ENCODE peak calls at places on chromosomes 2 and 18, in eight cellular contexts. One of them, this sample, is unnamed.

GRCh38 chr2:101435011-101435862 is 39.7 kb downstream of the RFX8 start:
- DNase-seq in HCT116: no peak
- DNase-seq in GM23338: peak; percentile 75
- DNase-seq in PC-3: no peak
- DNase-seq in neural progenitor cell: peak; percentile 93
- DNase-seq in MM.1S: no peak
- DNase-seq in OCI-LY7: no peak
- DNase-seq in SK-N-SH: no peak
- DNase-seq in this sample: peak; percentile 36

GRCh38 chr2:43897492-43897891 is 58.7 kb downstream of the ABCG8 start:
- DNase-seq in HCT116: no peak
- DNase-seq in GM23338: no peak
- DNase-seq in PC-3: no peak
- DNase-seq in neural progenitor cell: no peak
- DNase-seq in MM.1S: no peak
- DNase-seq in OCI-LY7: no peak
- DNase-seq in SK-N-SH: no peak
- DNase-seq in this sample: no peak

GRCh38 chr2:197207608-197208007 is 103.0 kb downstream of the ANKRD44 start:
- DNase-seq in HCT116: no peak
- DNase-seq in GM23338: no peak
- DNase-seq in PC-3: no peak
- DNase-seq in neural progenitor cell: no peak
- DNase-seq in MM.1S: no peak
- DNase-seq in OCI-LY7: no peak
- DNase-seq in SK-N-SH: no peak
- DNase-seq in this sample: no peak

GRCh38 chr2:70089220-70089945 is 2.1 kb downstream of the PCBP1 start:
- DNase-seq in HCT116: no peak
- DNase-seq in GM23338: peak; percentile 76
- DNase-seq in PC-3: peak; percentile 23
- DNase-seq in neural progenitor cell: peak; percentile 56
- DNase-seq in MM.1S: peak; percentile 36
- DNase-seq in OCI-LY7: peak; percentile 87
- DNase-seq in SK-N-SH: peak; percentile 54
- DNase-seq in this sample: peak; percentile 48

GRCh38 chr2:200189964-200190363 is 116.5 kb upstream of the SPATS2L start:
- DNase-seq in HCT116: no peak
- DNase-seq in GM23338: no peak
- DNase-seq in PC-3: no peak
- DNase-seq in neural progenitor cell: no peak
- DNase-seq in MM.1S: no peak
- DNase-seq in OCI-LY7: no peak
- DNase-seq in SK-N-SH: no peak
- DNase-seq in this sample: no peak

GRCh38 chr2:213151437-213152064 is at the start of gene IKZF2:
- DNase-seq in HCT116: peak; percentile 60
- DNase-seq in GM23338: peak; percentile 89
- DNase-seq in PC-3: peak; percentile 86
- DNase-seq in neural progenitor cell: peak; percentile 96
- DNase-seq in MM.1S: peak; percentile 90
- DNase-seq in OCI-LY7: peak; percentile 95
- DNase-seq in SK-N-SH: peak; percentile 88
- DNase-seq in this sample: peak; percentile 95

GRCh38 chr2:73985318-73986084 is 791 bp downstream of the TET3 start:
- DNase-seq in HCT116: no peak
- DNase-seq in GM23338: peak; percentile 54
- DNase-seq in PC-3: peak; percentile 36
- DNase-seq in neural progenitor cell: peak; percentile 84
- DNase-seq in MM.1S: peak; percentile 48
- DNase-seq in OCI-LY7: peak; percentile 69
- DNase-seq in SK-N-SH: peak; percentile 90
- DNase-seq in this sample: peak; percentile 76

GRCh38 chr18:51236225-51236624 is 38.7 kb upstream of the MEX3C start:
- DNase-seq in HCT116: peak; percentile 31
- DNase-seq in GM23338: no peak
- DNase-seq in PC-3: peak; percentile 22
- DNase-seq in neural progenitor cell: no peak
- DNase-seq in MM.1S: no peak
- DNase-seq in OCI-LY7: no peak
- DNase-seq in SK-N-SH: no peak
- DNase-seq in this sample: peak; percentile 70

GRCh38 chr2:17539993-17540812 is at the start of gene VSNL1:
- DNase-seq in HCT116: peak; percentile 79
- DNase-seq in GM23338: peak; percentile 96
- DNase-seq in PC-3: no peak
- DNase-seq in neural progenitor cell: peak; percentile 98
- DNase-seq in MM.1S: peak; percentile 17
- DNase-seq in OCI-LY7: no peak
- DNase-seq in SK-N-SH: peak; percentile 96
- DNase-seq in this sample: peak; percentile 94

GRCh38 chr2:144510206-144510991 is 9.5 kb downstream of the ZEB2 start:
- DNase-seq in HCT116: no peak
- DNase-seq in GM23338: peak; percentile 92
- DNase-seq in PC-3: no peak
- DNase-seq in neural progenitor cell: peak; percentile 86
- DNase-seq in MM.1S: no peak
- DNase-seq in OCI-LY7: no peak
- DNase-seq in SK-N-SH: no peak
- DNase-seq in this sample: peak; percentile 30

GRCh38 chr18:25853716-25854465 is 236.5 kb downstream of the SS18 start:
- DNase-seq in HCT116: no peak
- DNase-seq in GM23338: no peak
- DNase-seq in PC-3: no peak
- DNase-seq in neural progenitor cell: no peak
- DNase-seq in MM.1S: no peak
- DNase-seq in OCI-LY7: no peak
- DNase-seq in SK-N-SH: no peak
- DNase-seq in this sample: peak; percentile 38

GRCh38 chr2:15031745-15032240 is 399.3 kb downstream of the LRATD1 start:
- DNase-seq in HCT116: no peak
- DNase-seq in GM23338: peak; percentile 35
- DNase-seq in PC-3: peak; percentile 28
- DNase-seq in neural progenitor cell: peak; percentile 41
- DNase-seq in MM.1S: no peak
- DNase-seq in OCI-LY7: peak; percentile 13
- DNase-seq in SK-N-SH: no peak
- DNase-seq in this sample: no peak

GRCh38 chr2:11305338-11305737 is 39.1 kb downstream of the ROCK2 start:
- DNase-seq in HCT116: no peak
- DNase-seq in GM23338: no peak
- DNase-seq in PC-3: no peak
- DNase-seq in neural progenitor cell: no peak
- DNase-seq in MM.1S: no peak
- DNase-seq in OCI-LY7: no peak
- DNase-seq in SK-N-SH: no peak
- DNase-seq in this sample: no peak

GRCh38 chr2:129444417-129445150 is 534.9 kb upstream of the RAB6C start:
- DNase-seq in HCT116: no peak
- DNase-seq in GM23338: no peak
- DNase-seq in PC-3: no peak
- DNase-seq in neural progenitor cell: no peak
- DNase-seq in MM.1S: no peak
- DNase-seq in OCI-LY7: no peak
- DNase-seq in SK-N-SH: no peak
- DNase-seq in this sample: no peak

GRCh38 chr2:25566094-25566493 is 107.3 kb downstream of the DTNB start:
- DNase-seq in HCT116: no peak
- DNase-seq in GM23338: no peak
- DNase-seq in PC-3: no peak
- DNase-seq in neural progenitor cell: no peak
- DNase-seq in MM.1S: no peak
- DNase-seq in OCI-LY7: peak; percentile 66
- DNase-seq in SK-N-SH: no peak
- DNase-seq in this sample: no peak

GRCh38 chr2:172021955-172022354 is 22.2 kb downstream of the METAP1D start:
- DNase-seq in HCT116: no peak
- DNase-seq in GM23338: peak; percentile 37
- DNase-seq in PC-3: no peak
- DNase-seq in neural progenitor cell: peak; percentile 32
- DNase-seq in MM.1S: no peak
- DNase-seq in OCI-LY7: no peak
- DNase-seq in SK-N-SH: no peak
- DNase-seq in this sample: no peak

GRCh38 chr2:10678225-10678624 is 11.6 kb downstream of the NOL10 start:
- DNase-seq in HCT116: no peak
- DNase-seq in GM23338: peak; percentile 11
- DNase-seq in PC-3: no peak
- DNase-seq in neural progenitor cell: no peak
- DNase-seq in MM.1S: no peak
- DNase-seq in OCI-LY7: no peak
- DNase-seq in SK-N-SH: no peak
- DNase-seq in this sample: no peak

GRCh38 chr2:135255208-135255607 is 203.1 kb downstream of the RAB3GAP1 start:
- DNase-seq in HCT116: no peak
- DNase-seq in GM23338: no peak
- DNase-seq in PC-3: no peak
- DNase-seq in neural progenitor cell: no peak
- DNase-seq in MM.1S: no peak
- DNase-seq in OCI-LY7: peak; percentile 87
- DNase-seq in SK-N-SH: no peak
- DNase-seq in this sample: no peak

GRCh38 chr18:11387880-11388279 is 221.5 kb upstream of the SLC35G4 start:
- DNase-seq in HCT116: peak; percentile 70
- DNase-seq in GM23338: peak; percentile 46
- DNase-seq in PC-3: peak; percentile 73
- DNase-seq in neural progenitor cell: peak; percentile 46
- DNase-seq in MM.1S: no peak
- DNase-seq in OCI-LY7: no peak
- DNase-seq in SK-N-SH: peak; percentile 42
- DNase-seq in this sample: peak; percentile 73

GRCh38 chr2:42913280-42913878 is 121.0 kb upstream of the HAAO start:
- DNase-seq in HCT116: no peak
- DNase-seq in GM23338: no peak
- DNase-seq in PC-3: no peak
- DNase-seq in neural progenitor cell: no peak
- DNase-seq in MM.1S: no peak
- DNase-seq in OCI-LY7: no peak
- DNase-seq in SK-N-SH: no peak
- DNase-seq in this sample: no peak

GRCh38 chr2:127083819-127084503 is 23.0 kb downstream of the BIN1 start:
- DNase-seq in HCT116: no peak
- DNase-seq in GM23338: no peak
- DNase-seq in PC-3: peak; percentile 37
- DNase-seq in neural progenitor cell: no peak
- DNase-seq in MM.1S: no peak
- DNase-seq in OCI-LY7: no peak
- DNase-seq in SK-N-SH: no peak
- DNase-seq in this sample: peak; percentile 82

GRCh38 chr2:218229239-218229638 is 12.2 kb downstream of the ARPC2 start:
- DNase-seq in HCT116: no peak
- DNase-seq in GM23338: no peak
- DNase-seq in PC-3: peak; percentile 84
- DNase-seq in neural progenitor cell: no peak
- DNase-seq in MM.1S: peak; percentile 85
- DNase-seq in OCI-LY7: peak; percentile 72
- DNase-seq in SK-N-SH: no peak
- DNase-seq in this sample: no peak

GRCh38 chr2:95274291-95275150 is at the start of gene PROM2:
- DNase-seq in HCT116: peak; percentile 27
- DNase-seq in GM23338: peak; percentile 89
- DNase-seq in PC-3: peak; percentile 90
- DNase-seq in neural progenitor cell: no peak
- DNase-seq in MM.1S: no peak
- DNase-seq in OCI-LY7: no peak
- DNase-seq in SK-N-SH: no peak
- DNase-seq in this sample: peak; percentile 53

GRCh38 chr2:150528861-150529801 is 41.7 kb upstream of the RND3 start:
- DNase-seq in HCT116: no peak
- DNase-seq in GM23338: peak; percentile 10
- DNase-seq in PC-3: peak; percentile 92
- DNase-seq in neural progenitor cell: peak; percentile 6
- DNase-seq in MM.1S: peak; percentile 63
- DNase-seq in OCI-LY7: no peak
- DNase-seq in SK-N-SH: no peak
- DNase-seq in this sample: peak; percentile 52

GRCh38 chr2:88099798-88100488 is 27.9 kb downstream of the FABP1 start:
- DNase-seq in HCT116: peak; percentile 41
- DNase-seq in GM23338: peak; percentile 97
- DNase-seq in PC-3: peak; percentile 26
- DNase-seq in neural progenitor cell: peak; percentile 93
- DNase-seq in MM.1S: no peak
- DNase-seq in OCI-LY7: no peak
- DNase-seq in SK-N-SH: peak; percentile 40
- DNase-seq in this sample: no peak

GRCh38 chr2:230738391-230738811 is 25.8 kb downstream of the CAB39 start:
- DNase-seq in HCT116: no peak
- DNase-seq in GM23338: no peak
- DNase-seq in PC-3: peak; percentile 23
- DNase-seq in neural progenitor cell: no peak
- DNase-seq in MM.1S: no peak
- DNase-seq in OCI-LY7: no peak
- DNase-seq in SK-N-SH: no peak
- DNase-seq in this sample: peak; percentile 30
- H3K27ac ChIP-seq in HCT116: no peak overlapping the region
- H3K27ac ChIP-seq in GM23338: peak overlapping the region; percentile 42
- H3K27ac ChIP-seq in PC-3: peak overlapping the region; percentile 95
- H3K27ac ChIP-seq in neural progenitor cell: no peak overlapping the region
- H3K27ac ChIP-seq in MM.1S: no peak overlapping the region
- H3K27ac ChIP-seq in OCI-LY7: no peak overlapping the region
- H3K27ac ChIP-seq in SK-N-SH: no peak overlapping the region
- H3K27ac ChIP-seq in this sample: peak overlapping the region; percentile 87

DNA sequence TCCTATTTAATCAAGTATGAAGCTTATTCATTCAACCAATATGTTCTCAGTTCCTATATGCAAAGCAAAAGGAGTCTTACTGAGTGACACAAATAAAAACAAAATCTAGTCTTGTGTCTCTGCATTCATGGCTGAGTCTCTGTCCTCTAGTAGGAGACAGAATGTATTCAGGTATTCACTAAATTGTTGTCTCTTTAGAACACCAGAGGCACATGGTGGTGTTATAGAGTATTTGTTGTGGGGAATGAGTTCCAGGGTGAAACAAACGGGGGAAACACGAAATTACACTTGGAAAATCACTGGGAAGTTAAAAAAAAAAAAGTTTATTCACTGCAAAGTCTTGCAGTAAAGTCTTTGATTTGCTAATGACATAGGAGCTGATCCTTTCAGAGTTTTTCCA is 131.7 kb upstream of the FSHR start:
- DNase-seq in HCT116: no peak
- DNase-seq in GM23338: peak; percentile 46
- DNase-seq in PC-3: no peak
- DNase-seq in neural progenitor cell: no peak
- DNase-seq in MM.1S: no peak
- DNase-seq in OCI-LY7: no peak
- DNase-seq in SK-N-SH: no peak
- DNase-seq in this sample: no peak
- TF ChIP-seq CTCF in HCT116: no peak
- TF ChIP-seq CTCF in GM23338: peak; percentile 44
- TF ChIP-seq CTCF in PC-3: no peak
- TF ChIP-seq CTCF in neural progenitor cell: no peak
- TF ChIP-seq CTCF in MM.1S: no peak
- TF ChIP-seq CTCF in OCI-LY7: no peak
- TF ChIP-seq CTCF in SK-N-SH: no peak
- TF ChIP-seq CTCF in this sample: no peak

GRCh38 chr2:31300309-31300708 is 66.4 kb downstream of the EHD3 start:
- DNase-seq in HCT116: no peak
- DNase-seq in GM23338: no peak
- DNase-seq in PC-3: no peak
- DNase-seq in neural progenitor cell: no peak
- DNase-seq in MM.1S: no peak
- DNase-seq in OCI-LY7: no peak
- DNase-seq in SK-N-SH: no peak
- DNase-seq in this sample: no peak
- TF ChIP-seq EZH2phosphoT487 in HCT116: no peak
- TF ChIP-seq EZH2phosphoT487 in GM23338: no peak
- TF ChIP-seq EZH2phosphoT487 in PC-3: no peak
- TF ChIP-seq EZH2phosphoT487 in neural progenitor cell: no peak
- TF ChIP-seq EZH2phosphoT487 in MM.1S: no peak
- TF ChIP-seq EZH2phosphoT487 in OCI-LY7: no peak
- TF ChIP-seq EZH2phosphoT487 in SK-N-SH: no peak
- TF ChIP-seq EZH2phosphoT487 in this sample: no peak

GRCh38 chr2:38076710-38077430 is 919 bp upstream of the CYP1B1 start:
- DNase-seq in HCT116: peak; percentile 48
- DNase-seq in GM23338: peak; percentile 86
- DNase-seq in PC-3: peak; percentile 84
- DNase-seq in neural progenitor cell: peak; percentile 82
- DNase-seq in MM.1S: peak; percentile 72
- DNase-seq in OCI-LY7: no peak
- DNase-seq in SK-N-SH: peak; percentile 98
- DNase-seq in this sample: peak; percentile 93
- H3K27ac ChIP-seq in HCT116: peak overlapping the region; percentile 73
- H3K27ac ChIP-seq in GM23338: no peak overlapping the region
- H3K27ac ChIP-seq in PC-3: peak overlapping the region; percentile 85
- H3K27ac ChIP-seq in neural progenitor cell: no peak overlapping the region
- H3K27ac ChIP-seq in MM.1S: peak overlapping the region; percentile 23
- H3K27ac ChIP-seq in OCI-LY7: no peak overlapping the region
- H3K27ac ChIP-seq in SK-N-SH: no peak overlapping the region
- H3K27ac ChIP-seq in this sample: peak overlapping the region; percentile 80